ENCODE peak calls at places on chromosomes 16 and 17, in ten cellular contexts. H is Karpas-422, F is dorsolateral prefrontal cortex, O is AG10803, R is uterus, I is fibroblast of lung, M is heart right ventricle, X is left ventricle myocardium inferior, P is thoracic aorta, T is brain microvascular endothelial cell. N is an unnamed sample.
A peak's percentile ranks its signal among the peaks of the same experiment; 100 is the strongest.

GRCh38 chr17:75155191-75155601 is 884 bp upstream of the JPT1 start:
- DNase-seq in H (no peak), F (no peak), O (no peak), R (no peak), I (no peak), M (no peak), X (no peak), P (no peak), T (no peak), N (no peak)

GRCh38 chr17:45022655-45023339 is 28.6 kb downstream of the DCAKD start:
- DNase-seq in H (peak; percentile 93), F (no peak), O (no peak), R (no peak), I (no peak), M (no peak), X (no peak), P (no peak), T (no peak), N (no peak)

GRCh38 chr17:3659541-3660111 is 8.8 kb downstream of the TAX1BP3 start:
- DNase-seq in H (no peak), F (no peak), O (peak; percentile 91), R (peak; percentile 88), I (peak; percentile 94), M (peak; percentile 77), X (peak; percentile 66), P (peak; percentile 51), T (peak; percentile 75), N (peak; percentile 78)

GRCh38 chr17:33284022-33284421 is 9.1 kb downstream of the ASIC2 start:
- DNase-seq in H (no peak), F (no peak), O (peak; percentile 80), R (no peak), I (peak; percentile 89), M (no peak), X (no peak), P (peak; percentile 18), T (peak; percentile 64), N (peak; percentile 18)

GRCh38 chr17:42438600-42439567 is 15.8 kb upstream of the CAVIN1 start:
- DNase-seq in H (peak; percentile 73), F (no peak), O (peak; percentile 31), R (no peak), I (no peak), M (no peak), X (no peak), P (no peak), T (peak; percentile 54), N (peak; percentile 44)

GRCh38 chr17:10210151-10210574 is 11.8 kb upstream of the GAS7 start:
- DNase-seq in H (no peak), F (no peak), O (peak; percentile 78), R (peak; percentile 45), I (peak; percentile 74), M (no peak), X (no peak), P (no peak), T (peak; percentile 2), N (peak; percentile 81)

GRCh38 chr17:76166906-76167305 is 25.9 kb upstream of the FOXJ1 start:
- DNase-seq in H (no peak), F (no peak), O (no peak), R (no peak), I (no peak), M (no peak), X (no peak), P (no peak), T (no peak), N (no peak)

GRCh38 chr16:22291020-22291419 is 6.2 kb upstream of the POLR3E start:
- DNase-seq in H (no peak), F (no peak), O (no peak), R (no peak), I (no peak), M (no peak), X (no peak), P (no peak), T (no peak), N (no peak)

GRCh38 chr17:622356-622755 is 92.3 kb downstream of the VPS53 start:
- DNase-seq in H (peak; percentile 21), F (no peak), O (peak; percentile 9), R (no peak), I (peak; percentile 34), M (no peak), X (no peak), P (no peak), T (peak; percentile 72), N (peak; percentile 39)

GRCh38 chr17:38740806-38741205 is 7.3 kb downstream of the PCGF2 start:
- DNase-seq in H (no peak), F (no peak), O (no peak), R (no peak), I (no peak), M (no peak), X (no peak), P (no peak), T (no peak), N (no peak)

GRCh38 chr17:82931696-82932060 is 91.9 kb upstream of the ZNF750 start:
- DNase-seq in H (no peak), F (peak; percentile 78), O (peak; percentile 86), R (peak; percentile 84), I (peak; percentile 87), M (peak; percentile 59), X (peak; percentile 70), P (no peak), T (peak; percentile 96), N (peak; percentile 83)

GRCh38 chr16:14958970-14959369 is 15.9 kb upstream of the PDXDC1 start:
- DNase-seq in H (no peak), F (no peak), O (no peak), R (no peak), I (no peak), M (no peak), X (no peak), P (no peak), T (no peak), N (no peak)

GRCh38 chr17:4900231-4901107 is 1.1 kb downstream of the C17orf107 start:
- DNase-seq in H (no peak), F (no peak), O (no peak), R (no peak), I (no peak), M (no peak), X (no peak), P (no peak), T (no peak), N (no peak)
- H3K4me3 ChIP-seq in H (no peak overlapping the region), F (peak overlapping the region; percentile 50), O (peak overlapping the region; percentile 69), R (peak overlapping the region; percentile 41), I (no peak overlapping the region), M (peak overlapping the region; percentile 57), X (peak overlapping the region; percentile 67), P (peak overlapping the region; percentile 74), T (peak overlapping the region; percentile 57), N (no peak overlapping the region)

GRCh38 chr17:63444457-63444856 is 1.6 kb downstream of the CYB561 start:
- DNase-seq in H (no peak), F (no peak), O (no peak), R (no peak), I (no peak), M (no peak), X (no peak), P (no peak), T (no peak), N (no peak)
- H3K4me3 ChIP-seq in H (no peak overlapping the region), F (no peak overlapping the region), O (no peak overlapping the region), R (no peak overlapping the region), I (no peak overlapping the region), M (no peak overlapping the region), X (no peak overlapping the region), P (no peak overlapping the region), T (no peak overlapping the region), N (no peak overlapping the region)

GRCh38 chr16:73483934-73484712 is 436.2 kb upstream of the ZFHX3 start:
- DNase-seq in H (no peak), F (no peak), O (no peak), R (no peak), I (no peak), M (no peak), X (no peak), P (no peak), T (no peak), N (no peak)

GRCh38 chr16:73480381-73480780 is 432.5 kb upstream of the ZFHX3 start:
- DNase-seq in H (no peak), F (no peak), O (no peak), R (no peak), I (no peak), M (no peak), X (no peak), P (no peak), T (no peak), N (no peak)

DNA sequence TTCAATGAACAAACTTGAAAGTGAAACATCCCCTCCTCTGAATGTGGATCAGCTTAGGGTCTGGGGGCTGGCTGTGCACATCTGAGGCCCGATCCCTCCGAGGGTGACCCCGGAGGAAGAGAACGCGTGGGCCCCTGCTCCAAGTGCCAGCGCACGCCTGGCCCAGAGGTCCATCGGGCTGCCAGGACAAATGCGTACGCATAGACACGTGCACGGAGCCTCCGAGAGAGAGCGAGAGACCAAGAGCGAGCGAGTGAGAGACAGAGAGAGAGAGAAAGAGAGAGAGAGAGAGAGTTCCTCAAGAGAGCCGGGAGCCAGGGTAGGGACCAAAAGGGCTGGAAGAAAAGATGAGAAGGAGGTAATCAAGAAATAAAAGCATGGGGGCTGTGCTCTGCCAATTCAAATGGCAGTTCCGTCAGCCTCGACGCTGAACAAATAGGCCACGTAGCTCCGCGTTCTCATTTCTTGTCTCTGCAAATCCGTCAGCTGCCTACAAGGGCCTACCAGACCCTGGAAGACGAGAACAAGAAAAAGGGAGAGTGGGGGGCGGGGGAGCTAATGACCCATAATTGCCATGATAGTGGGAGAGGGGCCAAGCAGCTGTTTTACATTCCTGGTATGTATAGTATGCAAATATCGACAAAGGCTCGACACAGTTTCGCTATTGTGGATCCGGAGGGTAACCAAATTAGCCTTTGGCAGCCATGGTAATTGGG is 435.3 kb upstream of the ZFHX3 start:
- DNase-seq in H (no peak), F (no peak), O (no peak), R (no peak), I (no peak), M (no peak), X (no peak), P (no peak), T (no peak), N (no peak)
- H3K4me3 ChIP-seq in H (no peak overlapping the region), F (peak overlapping the region; percentile 16), O (no peak overlapping the region), R (no peak overlapping the region), I (no peak overlapping the region), M (no peak overlapping the region), X (no peak overlapping the region), P (no peak overlapping the region), T (no peak overlapping the region), N (no peak overlapping the region)

GRCh38 chr16:87701066-87701425 is 64.7 kb downstream of the KLHDC4 start:
- DNase-seq in H (no peak), F (no peak), O (no peak), R (no peak), I (no peak), M (no peak), X (no peak), P (no peak), T (no peak), N (no peak)

GRCh38 chr16:87702325-87702811 is 63.4 kb downstream of the KLHDC4 start:
- DNase-seq in H (peak; percentile 88), F (no peak), O (no peak), R (no peak), I (peak; percentile 58), M (peak; percentile 41), X (no peak), P (no peak), T (peak; percentile 16), N (peak; percentile 34)

GRCh38 chr16:87703071-87703470 is 62.7 kb downstream of the KLHDC4 start:
- DNase-seq in H (no peak), F (no peak), O (no peak), R (no peak), I (no peak), M (no peak), X (no peak), P (no peak), T (no peak), N (no peak)

GRCh38 chr16:87700406-87701065 is 65.2 kb downstream of the KLHDC4 start:
- DNase-seq in H (no peak), F (no peak), O (no peak), R (no peak), I (no peak), M (no peak), X (no peak), P (no peak), T (no peak), N (no peak)

GRCh38 chr16:87701505-87701921 is 64.3 kb downstream of the KLHDC4 start:
- DNase-seq in H (peak; percentile 93), F (no peak), O (no peak), R (no peak), I (no peak), M (no peak), X (no peak), P (no peak), T (no peak), N (no peak)
- H3K4me3 ChIP-seq in H (no peak overlapping the region), F (no peak overlapping the region), O (no peak overlapping the region), R (no peak overlapping the region), I (no peak overlapping the region), M (no peak overlapping the region), X (no peak overlapping the region), P (no peak overlapping the region), T (no peak overlapping the region), N (no peak overlapping the region)